ENCODE peak calls at places on chromosome 20, in nine cellular contexts. N is IMR-90, Q is A549, L is ovary, E is left ventricle myocardium inferior, W is fibroblast of lung, X is transverse colon, A is colonic mucosa, I is K562. R is an unnamed sample.

GRCh38 chr20:57111028-57111373 is 155.4 kb downstream of the BMP7 start:
- DNase-seq in A (no peak), N (no peak), E (no peak), Q (no peak), W (no peak), I (no peak), L (no peak), X (no peak), R (no peak)

GRCh38 chr20:8454137-8454712 is 322.2 kb downstream of the PLCB1 start:
- DNase-seq in N (peak), W (peak), I (no peak), X (no peak), A (no peak), E (no peak), L (no peak), Q (peak), R (peak)

GRCh38 chr20:57695940-57696339 is 13.9 kb downstream of the PMEPA1 start:
- DNase-seq in Q (no peak), N (no peak), A (no peak), X (no peak), I (no peak), W (no peak), L (no peak), E (no peak), R (no peak)

GRCh38 chr20:35702824-35703695 is 3.9 kb downstream of the ROMO1 start:
- DNase-seq in W (no peak), A (no peak), X (no peak), I (no peak), N (no peak), E (no peak), Q (no peak), L (no peak), R (no peak)

GRCh38 chr20:6886065-6886729 is 118.7 kb downstream of the BMP2 start:
- DNase-seq in N (no peak), Q (no peak), W (no peak), I (no peak), X (no peak), A (no peak), L (peak), E (no peak), R (no peak)

GRCh38 chr20:36173451-36173933 is 19.0 kb downstream of the EPB41L1 start:
- DNase-seq in E (no peak), A (no peak), L (no peak), N (peak), X (no peak), I (peak), W (peak), Q (no peak), R (peak)

GRCh38 chr20:45111799-45112471 is 3.0 kb downstream of the WFDC5 start:
- DNase-seq in Q (peak), I (peak), W (peak), L (no peak), N (no peak), A (no peak), X (no peak), E (no peak), R (peak)

GRCh38 chr20:63574156-63574828 is at the start of gene HELZ2:
- DNase-seq in X (peak), I (peak), W (peak), N (peak), Q (no peak), L (peak), E (peak), A (peak), R (peak)

GRCh38 chr20:36157610-36158009 is 3.1 kb downstream of the EPB41L1 start:
- DNase-seq in W (no peak), L (no peak), A (no peak), Q (no peak), I (no peak), X (no peak), E (no peak), N (no peak), R (no peak)

GRCh38 chr20:19382371-19382770 is 169.9 kb downstream of the SLC24A3 start:
- DNase-seq in E (no peak), A (no peak), L (no peak), Q (no peak), W (no peak), I (no peak), N (no peak), X (no peak), R (peak)

GRCh38 chr20:53824779-53825178 is 231.1 kb upstream of the ZNF217 start:
- DNase-seq in A (no peak), Q (no peak), L (no peak), I (no peak), E (no peak), X (no peak), W (peak), N (peak), R (no peak)

GRCh38 chr20:53872081-53872541 is 198.3 kb downstream of the BCAS1 start:
- DNase-seq in E (no peak), L (no peak), W (peak), X (no peak), Q (no peak), A (no peak), N (no peak), I (no peak), R (peak)

GRCh38 chr20:1337441-1337840 is 8.5 kb upstream of the SDCBP2 start:
- DNase-seq in Q (no peak), E (no peak), W (no peak), A (no peak), N (no peak), I (no peak), L (no peak), X (no peak), R (no peak)

DNA sequence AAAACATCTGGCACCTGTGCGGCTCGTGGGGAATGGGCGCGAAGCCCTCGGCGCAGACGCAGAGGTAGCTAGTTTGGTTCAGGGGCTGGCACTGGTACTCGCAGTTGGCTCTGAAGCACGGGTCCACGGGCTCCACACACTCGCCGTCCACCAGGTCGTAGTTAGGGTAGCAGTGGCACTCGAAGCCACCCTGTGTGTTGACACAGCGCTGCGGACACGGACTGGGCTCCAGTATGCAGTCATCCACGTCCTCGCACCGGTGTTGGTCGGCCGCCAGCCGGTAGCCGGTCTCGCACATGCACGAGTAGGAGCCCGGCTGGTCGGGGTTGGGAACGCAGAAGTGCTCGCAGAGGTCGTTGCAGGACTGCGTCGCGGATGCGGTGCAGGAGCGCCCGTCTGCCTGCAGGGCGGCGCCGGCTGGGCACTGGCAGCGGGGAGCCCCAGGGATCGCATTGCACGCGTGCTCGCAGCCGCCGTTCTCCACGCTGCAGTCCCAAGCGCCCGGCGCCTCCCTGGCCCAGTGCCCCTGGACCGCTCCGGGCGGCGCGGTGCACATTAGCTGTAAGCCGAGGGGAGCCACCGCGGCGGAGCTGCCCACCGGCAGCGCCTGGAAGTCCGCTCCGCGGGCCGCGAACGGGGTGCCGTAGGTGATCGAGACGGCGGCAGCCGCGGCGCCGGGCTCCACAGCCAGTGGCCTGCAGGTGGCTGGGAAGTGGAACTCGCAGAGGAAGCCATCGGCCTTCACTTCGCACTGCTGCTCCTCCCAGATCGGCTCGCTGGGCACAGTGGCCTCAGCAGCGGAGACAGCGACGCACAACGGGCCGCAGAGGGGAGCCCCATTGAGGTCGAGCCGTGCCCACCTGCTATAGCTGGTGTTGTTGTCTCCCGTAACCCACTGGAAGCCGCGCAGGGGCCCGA is 930 bp downstream of the THBD start:
- DNase-seq in N (peak), L (peak), E (peak), X (peak), Q (peak), I (no peak), W (peak), A (peak), R (peak)
- TF ChIP-seq CTCF in N (peak), L (no peak), E (peak), X (peak), Q (peak), I (no peak), W (peak), A (peak), R (no peak)

GRCh38 chr20:50513169-50514034 is 3.2 kb downstream of the PTPN1 start:
- DNase-seq in Q (no peak), A (no peak), L (no peak), X (no peak), N (peak), W (peak), E (no peak), I (no peak), R (peak)
- H3K4me3 ChIP-seq in Q (no peak), A (no peak), L (no peak), X (no peak), N (peak), W (peak), E (peak), I (peak), R (no peak)

GRCh38 chr20:24813080-24813479 is 136.0 kb upstream of the CST7 start:
- DNase-seq in W (no peak), N (no peak), L (no peak), A (no peak), Q (no peak), I (no peak), E (no peak), X (no peak), R (no peak)
- H3K27ac ChIP-seq in W (no peak), N (no peak), L (no peak), A (no peak), Q (no peak), I (no peak), E (no peak), X (no peak), R (no peak)

DNA sequence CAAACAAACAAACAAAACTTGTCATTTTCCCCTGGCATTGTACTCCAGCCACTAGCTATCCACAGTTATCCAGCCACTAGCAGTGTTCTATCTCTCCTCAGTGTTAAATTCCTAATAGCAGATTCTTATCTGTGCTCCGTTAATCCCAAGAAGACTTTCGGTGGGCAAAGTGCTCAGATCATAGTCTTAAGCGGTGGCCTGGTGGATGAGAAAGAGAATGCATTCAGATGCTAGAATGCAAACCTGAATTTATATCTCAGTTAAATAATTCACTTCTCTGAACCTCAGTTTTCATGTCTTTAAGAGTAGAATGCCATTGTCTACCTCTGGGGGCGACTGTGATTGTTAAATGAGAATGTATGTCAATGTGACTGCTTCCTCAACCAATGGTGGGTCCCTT is 47.7 kb upstream of the KCNG1 start:
- DNase-seq in A (no peak), L (no peak), W (no peak), Q (no peak), E (no peak), I (no peak), X (no peak), N (no peak), R (no peak)
- TF ChIP-seq CTCF in A (no peak), L (no peak), W (no peak), Q (no peak), E (no peak), I (no peak), X (no peak), N (no peak), R (no peak)

DNA sequence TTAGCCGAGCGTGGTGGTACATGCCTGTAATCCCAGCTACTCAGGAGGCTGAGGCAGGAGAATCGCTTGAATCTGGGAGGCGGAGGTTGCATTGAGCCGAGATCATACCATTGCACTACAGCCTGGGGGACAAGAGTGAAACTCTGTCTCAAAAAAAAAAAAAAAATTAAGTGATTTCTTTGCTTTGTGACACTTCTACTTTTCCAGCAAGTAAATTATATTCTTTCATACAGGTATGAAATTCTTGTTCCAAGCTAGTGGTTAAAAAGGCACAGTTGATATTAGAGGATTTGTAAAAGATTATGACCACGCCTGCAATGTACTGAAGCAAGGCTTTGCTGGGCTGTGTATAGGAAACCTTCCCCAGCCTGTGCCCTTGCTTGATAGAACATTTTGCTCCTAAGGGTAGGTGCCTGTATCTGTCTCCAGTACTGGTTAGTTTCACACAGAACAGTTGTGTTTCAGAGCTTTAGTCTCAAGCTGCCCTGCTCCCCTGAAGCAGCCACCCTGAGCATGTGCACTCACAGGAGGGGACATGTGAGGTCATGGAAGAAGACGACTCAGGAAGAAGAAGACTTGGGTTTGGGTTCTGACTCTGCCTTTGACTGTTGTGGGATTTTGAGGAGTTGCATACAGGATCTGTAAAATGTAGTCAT is 10.2 kb downstream of the PTPN1 start:
- DNase-seq in X (peak), E (no peak), N (no peak), A (no peak), W (no peak), I (no peak), Q (no peak), L (no peak), R (no peak)
- H3K4me3 ChIP-seq in X (no peak), E (no peak), N (no peak), A (no peak), W (no peak), I (no peak), Q (no peak), L (no peak), R (no peak)

DNA sequence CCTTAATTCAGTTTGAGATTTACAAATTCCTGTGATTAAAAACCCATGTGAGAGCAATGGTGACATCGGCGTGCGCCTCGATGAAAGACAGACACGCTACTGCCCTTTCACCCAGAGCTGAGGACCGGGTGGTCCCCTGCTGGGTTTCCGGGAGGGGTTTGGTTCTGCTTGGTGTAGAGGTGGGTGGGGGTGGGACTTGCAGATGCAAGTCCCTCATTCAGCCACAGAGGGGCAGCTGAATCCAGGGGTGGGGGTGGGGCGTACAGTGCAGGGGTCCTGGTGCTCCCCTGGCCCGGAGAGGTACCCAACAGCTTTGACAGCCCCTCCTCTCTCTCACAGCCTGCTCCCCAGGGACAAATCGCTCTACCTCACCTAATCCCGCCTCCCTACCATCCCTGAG is 118.7 kb downstream of the JPH2 start:
- DNase-seq in A (no peak), Q (no peak), N (no peak), X (no peak), W (no peak), I (no peak), L (no peak), E (no peak), R (peak)
- H3K27ac ChIP-seq in A (peak), Q (no peak), N (no peak), X (peak), W (no peak), I (no peak), L (no peak), E (no peak), R (no peak)

DNA sequence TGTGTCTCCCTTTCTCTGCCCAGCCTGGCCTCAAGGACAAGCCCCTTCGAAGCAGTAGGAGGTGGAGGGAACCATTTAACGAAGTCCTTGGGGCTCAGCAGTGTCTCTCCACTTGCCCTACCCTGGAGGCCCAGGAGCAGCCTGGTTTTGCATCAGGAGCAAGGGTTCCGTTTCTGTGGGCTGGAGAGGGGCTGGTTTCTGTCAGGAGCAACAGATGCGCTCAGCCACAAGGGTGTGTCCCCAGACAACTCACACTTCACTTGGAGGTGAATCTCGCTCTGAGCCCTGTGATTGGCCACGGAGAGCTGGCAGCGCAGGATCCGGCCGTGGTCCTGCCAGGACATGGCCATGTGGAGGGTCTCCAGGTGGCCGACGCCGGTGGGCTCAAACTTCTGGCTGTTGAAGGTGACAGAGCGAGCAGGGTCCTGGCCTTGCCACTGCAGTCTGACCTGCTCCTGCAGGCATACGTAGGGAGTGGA is 6.9 kb downstream of the SIGLEC1 start:
- DNase-seq in L (no peak), I (no peak), A (no peak), E (no peak), X (no peak), N (no peak), W (no peak), Q (no peak), R (no peak)
- TF ChIP-seq CTCF in L (no peak), I (no peak), A (no peak), E (no peak), X (no peak), N (no peak), W (no peak), Q (no peak), R (no peak)

GRCh38 chr20:62545901-62546525 is 70.2 kb upstream of the GATA5 start:
- DNase-seq in L (no peak), E (no peak), I (no peak), W (no peak), A (no peak), X (no peak), Q (no peak), N (no peak), R (no peak)
- H3K4me3 ChIP-seq in L (no peak), E (no peak), I (no peak), W (no peak), A (no peak), X (no peak), Q (no peak), N (no peak), R (no peak)

DNA sequence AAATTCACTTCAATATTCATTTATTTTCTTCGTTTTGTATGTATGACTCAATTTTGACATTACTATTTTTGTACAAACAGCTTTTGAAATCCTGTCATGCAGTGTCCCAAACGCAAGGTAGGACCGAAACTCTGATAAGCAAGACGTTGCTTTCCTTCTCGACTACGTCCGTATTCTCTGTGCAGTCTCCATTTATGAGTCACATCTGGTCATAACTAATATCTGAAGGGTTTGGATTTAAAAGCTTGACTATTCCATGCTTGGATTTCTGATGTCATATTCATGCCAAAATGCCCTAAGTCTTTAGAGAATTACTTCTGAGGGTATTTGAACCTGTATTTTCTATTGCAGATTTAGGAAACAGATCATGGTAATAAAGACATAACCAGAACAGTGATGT is 37.8 kb upstream of the LAMP5 start:
- DNase-seq in Q (no peak), E (no peak), A (no peak), L (no peak), W (no peak), X (no peak), N (no peak), I (no peak), R (no peak)
- H3K27ac ChIP-seq in Q (no peak), E (no peak), A (no peak), L (no peak), W (no peak), X (no peak), N (no peak), I (no peak), R (no peak)

GRCh38 chr20:46334423-46334978 is 26.2 kb upstream of the CDH22 start:
- DNase-seq in A (no peak), N (no peak), I (no peak), E (no peak), Q (no peak), W (no peak), L (no peak), X (no peak), R (no peak)
- TF ChIP-seq CTCF in A (no peak), N (no peak), I (no peak), E (no peak), Q (no peak), W (no peak), L (no peak), X (no peak), R (no peak)